ENCODE peak calls at places on chromosomes 1 and 21, in eight cellular contexts. R is sciatic nerve, I is GDM1, D is fibroblast of villous mesenchyme, H is EL, L is ovary, Q is NCI-H1417 treated with DMSO at 0.1 percent for 48 hours, K is astrocyte of the spinal cord. T is an unnamed sample.

GRCh38 chr1:156814571-156815260 is 1.9 kb downstream of the SH2D2A start:
- DNase-seq in L (no peak), H (peak; percentile 36), R (peak; percentile 61), D (no peak), I (no peak), K (no peak), Q (no peak), T (no peak)

GRCh38 chr1:53321366-53321765 is 6.5 kb downstream of the LRP8 start:
- DNase-seq in I (no peak), Q (no peak), R (no peak), K (no peak), L (no peak), D (no peak), H (no peak), T (no peak)

GRCh38 chr1:91830242-91831131 is 55.5 kb downstream of the TGFBR3 start:
- DNase-seq in K (peak; percentile 82), L (peak; percentile 79), I (no peak), D (peak; percentile 90), H (peak; percentile 80), Q (no peak), R (peak; percentile 72), T (no peak)

GRCh38 chr21:23471877-23472276 is 2135.4 kb downstream of the MRPL39 start:
- DNase-seq in D (no peak), Q (no peak), R (no peak), K (no peak), I (no peak), L (no peak), H (no peak), T (no peak)

GRCh38 chr1:64623750-64624445 is 121.0 kb upstream of the RAVER2 start:
- DNase-seq in K (peak; percentile 83), H (peak; percentile 70), I (no peak), D (peak; percentile 4), L (no peak), R (no peak), Q (no peak), T (no peak)

GRCh38 chr1:231420959-231421615 is 1.0 kb downstream of the EGLN1 start:
- DNase-seq in R (peak; percentile 67), D (peak; percentile 59), I (no peak), H (peak; percentile 45), K (peak; percentile 55), Q (peak; percentile 6), L (peak; percentile 57), T (peak; percentile 34)

GRCh38 chr1:211145944-211146343 is 12.0 kb upstream of the KCNH1 start:
- DNase-seq in Q (no peak), L (no peak), D (no peak), R (no peak), I (no peak), K (no peak), H (no peak), T (no peak)

GRCh38 chr1:44200336-44200735 is 12.9 kb upstream of the DMAP1 start:
- DNase-seq in Q (no peak), H (no peak), D (no peak), I (no peak), L (no peak), K (no peak), R (no peak), T (no peak)

GRCh38 chr1:194081444-194081843 is 895.0 kb upstream of the B3GALT2 start:
- DNase-seq in K (no peak), Q (no peak), I (no peak), D (no peak), L (no peak), H (no peak), R (no peak), T (no peak)

GRCh38 chr1:205538211-205538840 is 33.9 kb downstream of the CDK18 start:
- DNase-seq in I (no peak), D (peak; percentile 53), K (no peak), H (peak; percentile 55), Q (no peak), R (peak; percentile 22), L (no peak), T (no peak)

GRCh38 chr1:229237320-229237719 is 33.6 kb upstream of the RAB4A start:
- DNase-seq in K (no peak), I (no peak), Q (no peak), D (no peak), H (no peak), R (no peak), L (no peak), T (no peak)

GRCh38 chr1:31019401-31019800 is 46.1 kb downstream of the PUM1 start:
- DNase-seq in R (no peak), K (no peak), I (no peak), D (no peak), L (no peak), H (no peak), Q (no peak), T (no peak)

GRCh38 chr21:41993744-41994143 is 16.4 kb downstream of the ZBTB21 start:
- DNase-seq in K (peak; percentile 76), H (peak; percentile 88), R (no peak), D (peak; percentile 88), I (no peak), Q (no peak), L (no peak), T (no peak)

GRCh38 chr1:218480691-218481099 is 135.6 kb downstream of the TGFB2 start:
- DNase-seq in K (peak; percentile 88), L (no peak), H (peak; percentile 94), I (no peak), R (no peak), Q (no peak), D (peak; percentile 95), T (no peak)

GRCh38 chr1:53025034-53025777 is 36.8 kb upstream of the PODN start:
- DNase-seq in L (peak; percentile 70), I (no peak), D (peak; percentile 93), Q (no peak), H (peak; percentile 88), R (peak; percentile 72), K (peak; percentile 67), T (no peak)

GRCh38 chr1:209191242-209191626 is 392.3 kb upstream of the CAMK1G start:
- DNase-seq in K (no peak), R (no peak), D (no peak), Q (no peak), L (no peak), H (no peak), I (no peak), T (no peak)

T was measured in CD8-positive, alpha-beta T cell.